ENCODE peak calls at places on chromosomes 4 and X, in five cellular contexts. One of them, this sample, is unnamed.

GRCh38 chrX:43865791-43866190 is 16.5 kb downstream of the MAOB start:
- DNase-seq in GM12878: no peak
- DNase-seq in HCT116: no peak
- DNase-seq in K562: no peak
- DNase-seq in HepG2: no peak
- DNase-seq in this sample: no peak

GRCh38 chr4:3629665-3630064 is 97.4 kb upstream of the LRPAP1 start:
- DNase-seq in GM12878: no peak
- DNase-seq in K562: no peak
- DNase-seq in HepG2: no peak
- DNase-seq in HCT116: no peak
- DNase-seq in this sample: no peak

GRCh38 chr4:113153529-113154101 is 104.2 kb downstream of the ANK2 start:
- DNase-seq in HCT116: no peak
- DNase-seq in HepG2: peak
- DNase-seq in K562: no peak
- DNase-seq in GM12878: no peak
- DNase-seq in this sample: no peak

GRCh38 chr4:154390324-154390723 is 101.3 kb downstream of the DCHS2 start:
- DNase-seq in HCT116: no peak
- DNase-seq in K562: no peak
- DNase-seq in GM12878: no peak
- DNase-seq in HepG2: no peak
- DNase-seq in this sample: no peak

GRCh38 chr4:123409301-123409700 is 12.7 kb downstream of the SPRY1 start:
- DNase-seq in K562: no peak
- DNase-seq in HepG2: no peak
- DNase-seq in HCT116: no peak
- DNase-seq in GM12878: no peak
- DNase-seq in this sample: no peak

GRCh38 chr4:76401654-76402053 is 19.3 kb downstream of the CCDC158 start:
- DNase-seq in HepG2: no peak
- DNase-seq in HCT116: no peak
- DNase-seq in GM12878: no peak
- DNase-seq in K562: no peak
- DNase-seq in this sample: no peak

GRCh38 chrX:120549483-120550452 is 11.0 kb downstream of the CUL4B start:
- DNase-seq in HCT116: peak
- DNase-seq in HepG2: peak
- DNase-seq in K562: peak
- DNase-seq in GM12878: no peak
- DNase-seq in this sample: no peak

GRCh38 chr4:149113804-149114430 is 671.7 kb upstream of the NR3C2 start:
- DNase-seq in GM12878: no peak
- DNase-seq in HCT116: no peak
- DNase-seq in K562: no peak
- DNase-seq in HepG2: no peak
- DNase-seq in this sample: no peak

GRCh38 chr4:30443289-30443688 is 276.9 kb upstream of the PCDH7 start:
- DNase-seq in HCT116: no peak
- DNase-seq in K562: no peak
- DNase-seq in HepG2: no peak
- DNase-seq in GM12878: no peak
- DNase-seq in this sample: peak

GRCh38 chr4:14265651-14266050 is 638.1 kb upstream of the BOD1L1 start:
- DNase-seq in HepG2: no peak
- DNase-seq in HCT116: no peak
- DNase-seq in K562: no peak
- DNase-seq in GM12878: no peak
- DNase-seq in this sample: no peak

GRCh38 chr4:144291164-144291563 is 150.6 kb upstream of the GYPA start:
- DNase-seq in GM12878: no peak
- DNase-seq in HCT116: no peak
- DNase-seq in K562: no peak
- DNase-seq in HepG2: no peak
- DNase-seq in this sample: no peak

GRCh38 chrX:66162331-66162822 is 1.7 kb upstream of the HEPH start:
- DNase-seq in K562: peak
- DNase-seq in GM12878: peak
- DNase-seq in HepG2: no peak
- DNase-seq in HCT116: no peak
- DNase-seq in this sample: no peak

GRCh38 chr4:114658179-114658578 is 59.6 kb downstream of the UGT8 start:
- DNase-seq in HCT116: no peak
- DNase-seq in HepG2: no peak
- DNase-seq in GM12878: no peak
- DNase-seq in K562: no peak
- DNase-seq in this sample: no peak

GRCh38 chrX:108601276-108601675 is 135.1 kb downstream of the IRS4 start:
- DNase-seq in HCT116: no peak
- DNase-seq in K562: no peak
- DNase-seq in GM12878: no peak
- DNase-seq in HepG2: no peak
- DNase-seq in this sample: no peak

GRCh38 chr4:156948738-156949137 is 22.9 kb downstream of the PDGFC start:
- DNase-seq in HepG2: no peak
- DNase-seq in HCT116: no peak
- DNase-seq in GM12878: no peak
- DNase-seq in K562: no peak
- DNase-seq in this sample: no peak

GRCh38 chrX:70479197-70479969 is 34.7 kb downstream of the DLG3 start:
- DNase-seq in HepG2: peak
- DNase-seq in GM12878: no peak
- DNase-seq in HCT116: no peak
- DNase-seq in K562: no peak
- DNase-seq in this sample: no peak

GRCh38 chr4:112436987-112437386 is 79.0 kb downstream of the NEUROG2 start:
- DNase-seq in K562: no peak
- DNase-seq in HepG2: no peak
- DNase-seq in GM12878: no peak
- DNase-seq in HCT116: no peak
- DNase-seq in this sample: no peak

GRCh38 chrX:15564981-15565579 is 35.7 kb downstream of the ACE2 start:
- DNase-seq in K562: peak
- DNase-seq in HCT116: peak
- DNase-seq in HepG2: peak
- DNase-seq in GM12878: peak
- DNase-seq in this sample: peak

GRCh38 chrX:13750204-13750603 is 15.7 kb downstream of the OFD1 start:
- DNase-seq in GM12878: no peak
- DNase-seq in HCT116: peak
- DNase-seq in K562: no peak
- DNase-seq in HepG2: peak
- DNase-seq in this sample: no peak

GRCh38 chrX:13748486-13748885 is 13.9 kb downstream of the OFD1 start:
- DNase-seq in GM12878: no peak
- DNase-seq in HCT116: no peak
- DNase-seq in HepG2: no peak
- DNase-seq in K562: no peak
- DNase-seq in this sample: no peak

GRCh38 chrX:13752646-13753045 is 18.1 kb downstream of the OFD1 start:
- DNase-seq in K562: no peak
- DNase-seq in GM12878: no peak
- DNase-seq in HCT116: no peak
- DNase-seq in HepG2: no peak
- DNase-seq in this sample: no peak

GRCh38 chrX:13752141-13752540 is 17.6 kb downstream of the OFD1 start:
- DNase-seq in K562: no peak
- DNase-seq in HepG2: no peak
- DNase-seq in GM12878: no peak
- DNase-seq in HCT116: no peak
- DNase-seq in this sample: no peak

DNA sequence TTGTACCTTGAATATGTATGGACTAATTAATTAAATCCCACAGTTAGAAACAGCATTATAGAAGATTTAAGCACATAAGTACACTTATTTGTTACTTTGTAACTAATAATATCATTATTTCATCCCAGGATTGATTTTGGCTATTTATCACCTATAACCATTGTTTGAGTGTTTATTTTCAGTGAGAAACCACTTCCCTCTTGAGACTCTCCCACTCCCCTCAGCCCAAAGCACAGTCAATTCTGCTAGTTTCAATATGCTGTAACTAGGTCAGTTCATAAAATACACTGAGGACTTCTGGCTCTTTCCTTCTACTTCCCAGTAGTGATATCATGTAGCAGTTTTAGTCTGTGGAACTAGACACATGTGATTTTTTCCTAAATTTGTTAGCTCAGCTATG is 16.3 kb downstream of the OFD1 start:
- DNase-seq in HCT116: no peak
- DNase-seq in HepG2: no peak
- DNase-seq in K562: no peak
- DNase-seq in GM12878: no peak
- DNase-seq in this sample: no peak
- TF ChIP-seq POLR2AphosphoS5 in HCT116: no peak
- TF ChIP-seq POLR2AphosphoS5 in HepG2: no peak
- TF ChIP-seq POLR2AphosphoS5 in K562: no peak
- TF ChIP-seq POLR2AphosphoS5 in GM12878: no peak
- TF ChIP-seq POLR2AphosphoS5 in this sample: no peak

GRCh38 chr4:140003851-140004579 is 150.0 kb downstream of the MAML3 start:
- DNase-seq in HCT116: no peak
- DNase-seq in GM12878: no peak
- DNase-seq in HepG2: no peak
- DNase-seq in K562: no peak
- DNase-seq in this sample: peak
- H3K27ac ChIP-seq in HCT116: no peak
- H3K27ac ChIP-seq in GM12878: no peak
- H3K27ac ChIP-seq in HepG2: no peak
- H3K27ac ChIP-seq in K562: no peak
- H3K27ac ChIP-seq in this sample: no peak

DNA sequence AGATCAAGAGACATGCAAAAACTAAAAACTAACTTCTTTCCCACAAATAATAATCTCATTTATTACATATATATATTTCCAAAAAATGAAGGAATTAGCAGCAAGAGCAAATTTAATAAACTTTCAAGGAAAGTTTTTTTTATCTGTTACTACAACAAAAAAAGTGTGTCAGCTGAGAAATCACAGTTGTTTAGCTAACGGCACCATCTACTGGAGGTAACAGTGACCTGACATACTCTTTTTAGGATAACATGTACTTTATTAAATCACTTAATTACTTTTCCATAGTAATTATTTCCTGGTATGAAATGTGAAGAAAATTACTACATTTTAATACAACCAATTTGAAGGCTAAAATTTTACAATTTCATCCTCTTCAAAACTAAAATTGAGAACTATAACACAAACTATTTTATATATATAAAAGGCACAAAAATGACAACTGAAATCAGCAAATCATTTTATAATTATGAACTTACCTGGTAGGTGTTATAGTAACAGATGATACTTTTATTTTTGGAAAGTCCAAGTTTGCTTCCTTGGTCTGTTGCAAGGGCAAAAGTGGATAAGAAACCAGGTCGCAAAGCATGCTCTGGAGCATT is 9.1 kb downstream of the LAMTOR3 start:
- DNase-seq in GM12878: no peak
- DNase-seq in K562: peak
- DNase-seq in HepG2: peak
- DNase-seq in HCT116: peak
- DNase-seq in this sample: no peak
- TF ChIP-seq ATF3 in GM12878: no peak
- TF ChIP-seq ATF3 in K562: no peak
- TF ChIP-seq ATF3 in HepG2: no peak
- TF ChIP-seq ATF3 in HCT116: no peak
- TF ChIP-seq ATF3 in this sample: no peak

DNA sequence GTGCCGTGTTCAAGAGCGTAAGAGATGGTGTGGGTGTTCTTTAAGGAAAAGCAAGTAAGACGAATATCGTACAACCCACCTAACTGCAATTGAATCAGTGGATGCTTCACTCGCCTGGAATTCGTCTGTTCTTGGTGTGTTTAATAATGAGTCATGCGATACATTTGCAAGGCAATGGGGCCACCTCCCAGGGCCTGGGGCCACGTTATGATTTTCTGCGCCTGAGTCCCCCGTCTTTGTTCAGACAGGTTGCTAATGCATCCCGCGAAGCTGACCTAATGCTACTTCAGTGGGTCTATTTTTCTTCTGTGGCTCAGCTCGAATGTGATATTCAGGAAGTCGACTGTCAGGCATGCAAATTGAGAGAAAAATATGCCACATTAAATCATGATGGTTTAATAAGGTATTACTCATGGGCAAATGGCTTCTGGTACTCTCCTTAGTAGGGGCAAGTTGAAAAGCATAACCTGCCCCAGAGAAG is 14.3 kb upstream of the MID1 start:
- DNase-seq in HepG2: no peak
- DNase-seq in GM12878: no peak
- DNase-seq in K562: no peak
- DNase-seq in HCT116: peak
- DNase-seq in this sample: no peak
- TF ChIP-seq POLR2AphosphoS5 in HepG2: no peak
- TF ChIP-seq POLR2AphosphoS5 in GM12878: no peak
- TF ChIP-seq POLR2AphosphoS5 in K562: no peak
- TF ChIP-seq POLR2AphosphoS5 in HCT116: peak
- TF ChIP-seq POLR2AphosphoS5 in this sample: no peak

GRCh38 chrX:13485167-13485566 is 84.2 kb upstream of the EGFL6 start:
- DNase-seq in GM12878: no peak
- DNase-seq in HepG2: no peak
- DNase-seq in HCT116: no peak
- DNase-seq in K562: no peak
- DNase-seq in this sample: no peak

GRCh38 chrX:13487731-13488505 is 81.5 kb upstream of the EGFL6 start:
- DNase-seq in K562: peak
- DNase-seq in GM12878: peak
- DNase-seq in HCT116: peak
- DNase-seq in HepG2: peak
- DNase-seq in this sample: peak

GRCh38 chrX:13489451-13489850 is 80.0 kb upstream of the EGFL6 start:
- DNase-seq in K562: no peak
- DNase-seq in GM12878: no peak
- DNase-seq in HepG2: no peak
- DNase-seq in HCT116: no peak
- DNase-seq in this sample: no peak

GRCh38 chrX:13491061-13491460 is 78.3 kb upstream of the EGFL6 start:
- DNase-seq in K562: no peak
- DNase-seq in GM12878: no peak
- DNase-seq in HCT116: no peak
- DNase-seq in HepG2: no peak
- DNase-seq in this sample: no peak

GRCh38 chrX:13488706-13489105 is 80.7 kb upstream of the EGFL6 start:
- DNase-seq in HCT116: no peak
- DNase-seq in K562: no peak
- DNase-seq in GM12878: no peak
- DNase-seq in HepG2: no peak
- DNase-seq in this sample: no peak
- H3K27ac ChIP-seq in HCT116: no peak
- H3K27ac ChIP-seq in K562: no peak
- H3K27ac ChIP-seq in GM12878: peak
- H3K27ac ChIP-seq in HepG2: no peak
- H3K27ac ChIP-seq in this sample: no peak

DNA sequence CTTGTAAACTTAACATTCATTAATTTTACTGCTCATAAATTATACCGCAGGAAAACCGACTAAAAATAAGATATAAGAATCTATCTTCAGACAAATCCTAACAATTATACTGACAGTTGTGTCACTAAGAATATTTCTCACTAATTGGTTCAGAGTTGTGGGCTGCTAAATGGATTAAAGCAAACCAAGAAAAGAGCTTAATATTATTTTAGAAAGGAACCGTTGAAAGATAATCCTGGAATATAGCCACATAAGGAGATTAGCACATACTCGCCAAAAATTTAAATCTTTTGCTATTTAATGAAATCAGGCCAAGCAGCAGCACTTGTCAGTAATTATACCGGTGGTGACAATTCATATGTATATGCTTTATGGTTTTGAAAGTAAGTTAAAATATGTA is 132.8 kb downstream of the SLIT2 start:
- DNase-seq in HepG2: no peak
- DNase-seq in HCT116: no peak
- DNase-seq in K562: no peak
- DNase-seq in GM12878: no peak
- DNase-seq in this sample: no peak
- TF ChIP-seq ATF3 in HepG2: no peak
- TF ChIP-seq ATF3 in HCT116: no peak
- TF ChIP-seq ATF3 in K562: no peak
- TF ChIP-seq ATF3 in GM12878: no peak
- TF ChIP-seq ATF3 in this sample: no peak